ENCODE peak calls at places on chromosomes 16 and 17, in four cellular contexts. One of them, this sample, is unnamed.

GRCh38 chr17:76478097-76478496 is 10.7 kb downstream of the AANAT start:
- DNase-seq in stomach: no peak
- DNase-seq in tibial nerve: no peak
- DNase-seq in esophagus squamous epithelium: no peak
- DNase-seq in this sample: no peak

GRCh38 chr17:29615492-29616299 is 7.0 kb downstream of the CORO6 start:
- DNase-seq in stomach: peak
- DNase-seq in tibial nerve: peak
- DNase-seq in esophagus squamous epithelium: no peak
- DNase-seq in this sample: peak

GRCh38 chr16:21104124-21104860 is 46.4 kb downstream of the DNAH3 start:
- DNase-seq in stomach: no peak
- DNase-seq in tibial nerve: no peak
- DNase-seq in esophagus squamous epithelium: no peak
- DNase-seq in this sample: no peak

GRCh38 chr17:50892101-50892776 is 26.1 kb upstream of the TOB1 start:
- DNase-seq in stomach: peak
- DNase-seq in tibial nerve: no peak
- DNase-seq in esophagus squamous epithelium: no peak
- DNase-seq in this sample: no peak

GRCh38 chr16:4008116-4008515 is 108.1 kb downstream of the ADCY9 start:
- DNase-seq in stomach: no peak
- DNase-seq in tibial nerve: no peak
- DNase-seq in esophagus squamous epithelium: no peak
- DNase-seq in this sample: no peak

GRCh38 chr16:74455619-74456289 is 34.5 kb upstream of the CLEC18B start:
- DNase-seq in stomach: no peak
- DNase-seq in tibial nerve: no peak
- DNase-seq in esophagus squamous epithelium: no peak
- DNase-seq in this sample: no peak

GRCh38 chr17:9170822-9171221 is 149.5 kb downstream of the NTN1 start:
- DNase-seq in stomach: no peak
- DNase-seq in tibial nerve: no peak
- DNase-seq in esophagus squamous epithelium: no peak
- DNase-seq in this sample: peak

GRCh38 chr17:57552114-57552601 is 192.9 kb downstream of the CCDC182 start:
- DNase-seq in stomach: no peak
- DNase-seq in tibial nerve: no peak
- DNase-seq in esophagus squamous epithelium: no peak
- DNase-seq in this sample: no peak

GRCh38 chr16:29311636-29312344 is 94.7 kb downstream of the NPIPB11 start:
- DNase-seq in stomach: no peak
- DNase-seq in tibial nerve: no peak
- DNase-seq in esophagus squamous epithelium: no peak
- DNase-seq in this sample: peak

GRCh38 chr17:80795737-80796136 is 195.9 kb upstream of the CHMP6 start:
- DNase-seq in stomach: no peak
- DNase-seq in tibial nerve: no peak
- DNase-seq in esophagus squamous epithelium: no peak
- DNase-seq in this sample: peak

GRCh38 chr16:19396555-19397011 is 21.1 kb upstream of the TMC5 start:
- DNase-seq in stomach: peak
- DNase-seq in tibial nerve: no peak
- DNase-seq in esophagus squamous epithelium: no peak
- DNase-seq in this sample: peak

GRCh38 chr17:46848534-46848933 is 2.8 kb upstream of the WNT9B start:
- DNase-seq in stomach: no peak
- DNase-seq in tibial nerve: no peak
- DNase-seq in esophagus squamous epithelium: no peak
- DNase-seq in this sample: no peak

GRCh38 chr17:69857412-69857835 is 217.6 kb upstream of the KCNJ16 start:
- DNase-seq in stomach: no peak
- DNase-seq in tibial nerve: no peak
- DNase-seq in esophagus squamous epithelium: no peak
- DNase-seq in this sample: no peak

GRCh38 chr17:45432405-45433113 is at the start of gene ARHGAP27:
- DNase-seq in stomach: peak
- DNase-seq in tibial nerve: no peak
- DNase-seq in esophagus squamous epithelium: no peak
- DNase-seq in this sample: peak

GRCh38 chr17:74742978-74743545 is 5.4 kb upstream of the NHERF1 start:
- DNase-seq in stomach: no peak
- DNase-seq in tibial nerve: no peak
- DNase-seq in esophagus squamous epithelium: no peak
- DNase-seq in this sample: no peak

GRCh38 chr16:14071576-14072271 is 605 bp downstream of the MRTFB start:
- DNase-seq in stomach: no peak
- DNase-seq in tibial nerve: no peak
- DNase-seq in esophagus squamous epithelium: no peak
- DNase-seq in this sample: no peak

GRCh38 chr17:36777118-36777517 is 160.2 kb upstream of the LHX1 start:
- DNase-seq in stomach: no peak
- DNase-seq in tibial nerve: no peak
- DNase-seq in esophagus squamous epithelium: no peak
- DNase-seq in this sample: no peak

GRCh38 chr17:62065611-62066468 is 762 bp upstream of the MED13 start:
- DNase-seq in stomach: peak
- DNase-seq in tibial nerve: peak
- DNase-seq in esophagus squamous epithelium: peak
- DNase-seq in this sample: peak

GRCh38 chr16:68901910-68902309 is 58.6 kb downstream of the TANGO6 start:
- DNase-seq in stomach: no peak
- DNase-seq in tibial nerve: no peak
- DNase-seq in esophagus squamous epithelium: no peak
- DNase-seq in this sample: no peak

GRCh38 chr17:62083651-62084050 is 18.6 kb upstream of the MED13 start:
- DNase-seq in stomach: no peak
- DNase-seq in tibial nerve: no peak
- DNase-seq in esophagus squamous epithelium: no peak
- DNase-seq in this sample: no peak

GRCh38 chr17:15185625-15185991 is 79.5 kb downstream of the PMP22 start:
- DNase-seq in stomach: no peak
- DNase-seq in tibial nerve: peak
- DNase-seq in esophagus squamous epithelium: no peak
- DNase-seq in this sample: no peak

GRCh38 chr16:48311242-48311641 is 63.9 kb upstream of the ABCC11 start:
- DNase-seq in stomach: no peak
- DNase-seq in tibial nerve: no peak
- DNase-seq in esophagus squamous epithelium: no peak
- DNase-seq in this sample: no peak

GRCh38 chr16:71449020-71449419 is 7.2 kb upstream of the TLE7 start:
- DNase-seq in stomach: no peak
- DNase-seq in tibial nerve: no peak
- DNase-seq in esophagus squamous epithelium: no peak
- DNase-seq in this sample: no peak

GRCh38 chr16:71443714-71444113 is 1.9 kb upstream of the TLE7 start:
- DNase-seq in stomach: no peak
- DNase-seq in tibial nerve: no peak
- DNase-seq in esophagus squamous epithelium: no peak
- DNase-seq in this sample: no peak

GRCh38 chr16:71453051-71453450 is 9.0 kb downstream of the ZNF23 start:
- DNase-seq in stomach: no peak
- DNase-seq in tibial nerve: no peak
- DNase-seq in esophagus squamous epithelium: no peak
- DNase-seq in this sample: no peak

DNA sequence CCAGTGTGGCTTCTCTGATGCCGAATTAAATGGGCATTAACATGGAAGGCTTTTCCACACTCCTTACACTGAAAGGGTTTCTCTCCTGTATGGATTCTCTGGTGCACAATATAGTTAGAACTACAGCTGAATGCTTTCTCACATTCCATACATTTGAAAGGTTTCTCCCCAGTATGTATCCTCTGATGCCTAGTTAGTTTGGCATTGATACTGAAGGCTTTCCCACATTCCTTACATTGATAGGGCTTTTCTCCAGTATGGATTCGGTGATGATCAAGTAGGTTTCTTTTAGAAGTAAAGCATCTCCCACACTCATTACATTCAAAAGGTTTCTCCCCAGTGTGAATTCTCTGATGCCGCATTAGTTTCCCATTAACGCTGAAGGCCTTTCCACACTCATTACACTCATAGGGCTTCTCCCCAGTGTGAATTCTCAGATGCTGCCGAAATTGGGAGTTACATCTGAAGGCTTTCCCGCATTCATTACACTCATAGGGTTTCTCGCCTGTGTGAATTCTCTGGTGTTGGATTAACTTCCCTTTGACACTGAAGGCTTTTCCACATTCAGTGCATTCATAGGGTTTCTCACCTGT is 6.5 kb upstream of the TLE7 start:
- DNase-seq in stomach: no peak
- DNase-seq in tibial nerve: no peak
- DNase-seq in esophagus squamous epithelium: no peak
- DNase-seq in this sample: no peak
- H3K4me3 ChIP-seq in stomach: no peak
- H3K4me3 ChIP-seq in tibial nerve: no peak
- H3K4me3 ChIP-seq in esophagus squamous epithelium: no peak
- H3K4me3 ChIP-seq in this sample: no peak

GRCh38 chr17:38848557-38848891 is 5.0 kb downstream of the RPL23 start:
- DNase-seq in stomach: no peak
- DNase-seq in tibial nerve: no peak
- DNase-seq in esophagus squamous epithelium: no peak
- DNase-seq in this sample: no peak

GRCh38 chr17:38848939-38849563 is 4.5 kb downstream of the RPL23 start:
- DNase-seq in stomach: no peak
- DNase-seq in tibial nerve: no peak
- DNase-seq in esophagus squamous epithelium: no peak
- DNase-seq in this sample: no peak

DNA sequence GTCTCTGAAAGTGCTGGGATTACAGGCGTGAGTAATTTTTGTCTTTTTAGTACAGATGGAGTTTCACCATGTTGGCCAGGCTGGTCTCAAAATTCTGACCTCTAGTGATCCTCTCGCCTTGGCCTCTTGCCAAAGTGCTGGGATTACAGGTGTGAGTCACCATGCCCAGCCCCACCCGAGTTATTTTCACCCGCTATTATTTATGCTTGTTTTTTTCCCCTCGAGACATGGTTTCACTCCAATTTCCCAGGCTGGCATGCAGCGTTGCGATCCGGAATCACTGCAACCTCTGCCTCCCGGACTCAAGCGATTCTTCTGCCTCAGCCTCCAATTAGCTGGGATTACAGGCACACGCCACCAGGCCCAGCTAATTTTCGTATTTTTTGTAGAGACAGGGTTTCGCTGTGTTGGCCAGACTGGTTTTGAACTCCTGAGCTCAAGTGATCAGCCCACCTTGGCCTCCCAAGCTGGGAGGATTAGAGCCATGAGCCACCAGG is 9.2 kb downstream of the RPL23 start:
- DNase-seq in stomach: peak
- DNase-seq in tibial nerve: no peak
- DNase-seq in esophagus squamous epithelium: no peak
- DNase-seq in this sample: no peak
- H3K27ac ChIP-seq in stomach: no peak
- H3K27ac ChIP-seq in tibial nerve: no peak
- H3K27ac ChIP-seq in esophagus squamous epithelium: peak
- H3K27ac ChIP-seq in this sample: no peak

GRCh38 chr17:2241823-2242222 is 61.8 kb downstream of the SMG6 start:
- DNase-seq in stomach: no peak
- DNase-seq in tibial nerve: no peak
- DNase-seq in esophagus squamous epithelium: no peak
- DNase-seq in this sample: no peak

GRCh38 chr17:2240541-2240940 is 63.0 kb downstream of the SMG6 start:
- DNase-seq in stomach: no peak
- DNase-seq in tibial nerve: no peak
- DNase-seq in esophagus squamous epithelium: no peak
- DNase-seq in this sample: no peak

GRCh38 chr17:2238432-2239169 is 65.0 kb downstream of the SMG6 start:
- DNase-seq in stomach: no peak
- DNase-seq in tibial nerve: no peak
- DNase-seq in esophagus squamous epithelium: no peak
- DNase-seq in this sample: no peak

GRCh38 chr17:2239170-2239551 is 64.4 kb downstream of the SMG6 start:
- DNase-seq in stomach: no peak
- DNase-seq in tibial nerve: no peak
- DNase-seq in esophagus squamous epithelium: no peak
- DNase-seq in this sample: no peak

GRCh38 chr17:2239882-2240430 is 63.6 kb downstream of the SMG6 start:
- DNase-seq in stomach: peak
- DNase-seq in tibial nerve: peak
- DNase-seq in esophagus squamous epithelium: no peak
- DNase-seq in this sample: no peak
- TF ChIP-seq POLR2A in stomach: no peak
- TF ChIP-seq POLR2A in tibial nerve: no peak
- TF ChIP-seq POLR2A in esophagus squamous epithelium: no peak
- TF ChIP-seq POLR2A in this sample: no peak

GRCh38 chr17:4901648-4902344 is 1.1 kb downstream of the CHRNE start:
- DNase-seq in stomach: no peak
- DNase-seq in tibial nerve: peak
- DNase-seq in esophagus squamous epithelium: no peak
- DNase-seq in this sample: no peak

GRCh38 chr17:4900231-4901107 is 1.1 kb downstream of the C17orf107 start:
- DNase-seq in stomach: peak
- DNase-seq in tibial nerve: no peak
- DNase-seq in esophagus squamous epithelium: no peak
- DNase-seq in this sample: peak

GRCh38 chr17:4901108-4901647 is 1.7 kb downstream of the CHRNE start:
- DNase-seq in stomach: no peak
- DNase-seq in tibial nerve: no peak
- DNase-seq in esophagus squamous epithelium: no peak
- DNase-seq in this sample: no peak

GRCh38 chr17:4903051-4903818 is at the start of gene CHRNE:
- DNase-seq in stomach: peak
- DNase-seq in tibial nerve: peak
- DNase-seq in esophagus squamous epithelium: no peak
- DNase-seq in this sample: peak

DNA sequence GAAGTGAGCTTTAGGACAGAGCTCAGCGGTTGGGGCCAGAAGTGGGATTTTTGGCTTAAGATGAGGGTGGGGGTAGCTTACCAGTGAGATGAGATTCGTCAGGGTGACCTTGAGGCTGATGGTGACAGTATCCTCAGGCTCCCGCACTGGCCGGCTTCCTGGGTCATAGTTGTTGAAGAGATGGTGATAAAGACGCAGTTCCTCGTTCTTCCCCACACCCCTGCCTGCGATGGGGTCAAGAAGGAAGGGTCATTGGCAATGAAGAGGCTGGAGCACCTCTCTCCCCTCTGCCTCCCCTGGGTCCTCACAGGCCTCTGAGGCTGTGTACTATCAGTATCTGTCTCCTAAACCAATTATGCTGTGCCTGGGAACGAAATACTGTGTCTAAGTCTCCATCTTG is 358 bp downstream of the CHRNE start:
- DNase-seq in stomach: no peak
- DNase-seq in tibial nerve: no peak
- DNase-seq in esophagus squamous epithelium: no peak
- DNase-seq in this sample: no peak
- H3K4me3 ChIP-seq in stomach: no peak
- H3K4me3 ChIP-seq in tibial nerve: no peak
- H3K4me3 ChIP-seq in esophagus squamous epithelium: no peak
- H3K4me3 ChIP-seq in this sample: no peak

GRCh38 chr16:58026705-58027340 is 1.3 kb downstream of the MMP15 start:
- DNase-seq in stomach: peak
- DNase-seq in tibial nerve: no peak
- DNase-seq in esophagus squamous epithelium: no peak
- DNase-seq in this sample: peak
- H3K27ac ChIP-seq in stomach: peak
- H3K27ac ChIP-seq in tibial nerve: peak
- H3K27ac ChIP-seq in esophagus squamous epithelium: peak
- H3K27ac ChIP-seq in this sample: peak